ENCODE peak calls at places on chromosome 18, in four cellular contexts. X is T-cell, Z is retina, D is dermis blood vessel endothelial cell. G is an unnamed sample.

GRCh38 chr18:45321520-45321919 is 293.8 kb upstream of the SLC14A2 start:
- DNase-seq in Z (no peak), X (no peak), D (no peak), G (no peak)

GRCh38 chr18:12012697-12013096 is 31.4 kb downstream of the IMPA2 start:
- DNase-seq in X (no peak), Z (no peak), D (no peak), G (no peak)

GRCh38 chr18:6109743-6110142 is 214.4 kb upstream of the TMEM200C start:
- DNase-seq in X (no peak), D (no peak), Z (no peak), G (no peak)

GRCh38 chr18:74395006-74395405 is 62.1 kb downstream of the DIPK1C start:
- DNase-seq in D (no peak), X (no peak), Z (no peak), G (no peak)

GRCh38 chr18:11137400-11137799 is 12.0 kb downstream of the PIEZO2 start:
- DNase-seq in D (no peak), Z (no peak), X (no peak), G (no peak)

GRCh38 chr18:32730620-32731021 is 42.2 kb downstream of the KLHL14 start:
- DNase-seq in X (no peak), D (peak), Z (peak), G (no peak)

GRCh38 chr18:45670281-45670962 is 53.6 kb upstream of the SLC14A1 start:
- DNase-seq in D (peak), Z (no peak), X (peak), G (no peak)

GRCh38 chr18:10463096-10463495 is 8.7 kb downstream of the APCDD1 start:
- DNase-seq in Z (no peak), D (no peak), X (no peak), G (no peak)

GRCh38 chr18:9719421-9719981 is 11.4 kb downstream of the RAB31 start:
- DNase-seq in D (peak), Z (no peak), X (no peak), G (no peak)